ENCODE peak calls at places on chromosome X, in six cellular contexts. A is ovary, J is tibial nerve, F is SK-N-SH, U is A549, S is suprapubic skin. T is an unnamed sample.

GRCh38 chrX:97747346-97747745 is 863.6 kb downstream of the RPA4 start:
- DNase-seq in A (no peak), J (no peak), F (no peak), U (no peak), S (no peak), T (no peak)

GRCh38 chrX:150365051-150365952 is 2.2 kb downstream of the MAMLD1 start:
- DNase-seq in A (peak), J (peak), F (peak), U (peak), S (no peak), T (peak)

GRCh38 chrX:45767021-45767491 is 566.4 kb upstream of the DIPK2B start:
- DNase-seq in A (no peak), J (no peak), F (no peak), U (no peak), S (no peak), T (no peak)

GRCh38 chrX:11533211-11533651 is 132.5 kb downstream of the ARHGAP6 start:
- DNase-seq in A (no peak), J (no peak), F (peak), U (peak), S (no peak), T (no peak)

GRCh38 chrX:11269996-11270395 is 23.2 kb upstream of the AMELX start:
- DNase-seq in A (no peak), J (no peak), F (no peak), U (no peak), S (no peak), T (no peak)

GRCh38 chrX:154979671-154980070 is 42.9 kb downstream of the F8 start:
- DNase-seq in A (no peak), J (no peak), F (no peak), U (no peak), S (no peak), T (no peak)

GRCh38 chrX:133468081-133468480 is 52.8 kb upstream of the GPC4 start:
- DNase-seq in A (no peak), J (no peak), F (no peak), U (no peak), S (no peak), T (no peak)

GRCh38 chrX:65643046-65643785 is 24.2 kb upstream of the MSN start:
- DNase-seq in A (no peak), J (no peak), F (no peak), U (no peak), S (no peak), T (no peak)

GRCh38 chrX:23012162-23012561 is 12.4 kb downstream of the DDX53 start:
- DNase-seq in A (no peak), J (no peak), F (peak), U (no peak), S (no peak), T (no peak)

GRCh38 chrX:40097101-40097491 is 662 bp downstream of the BCOR start:
- DNase-seq in A (no peak), J (no peak), F (peak), U (peak), S (no peak), T (no peak)

GRCh38 chrX:11164433-11164832 is 53.3 kb downstream of the HCCS start:
- DNase-seq in A (no peak), J (no peak), F (no peak), U (no peak), S (no peak), T (no peak)

GRCh38 chrX:115642895-115643530 is 82.0 kb downstream of the PLS3 start:
- DNase-seq in A (peak), J (peak), F (peak), U (peak), S (no peak), T (peak)

GRCh38 chrX:81121513-81122363 is 80.0 kb downstream of the HMGN5 start:
- DNase-seq in A (peak), J (peak), F (peak), U (peak), S (peak), T (peak)

GRCh38 chrX:134631404-134632346 is 26.6 kb downstream of the PLAC1 start:
- DNase-seq in A (no peak), J (no peak), F (no peak), U (no peak), S (no peak), T (peak)

GRCh38 chrX:153726286-153727107 is 1.8 kb downstream of the ABCD1 start:
- DNase-seq in A (peak), J (peak), F (peak), U (no peak), S (no peak), T (peak)

GRCh38 chrX:20372533-20372932 is 105.8 kb upstream of the RPS6KA3 start:
- DNase-seq in A (no peak), J (no peak), F (no peak), U (no peak), S (no peak), T (no peak)

GRCh38 chrX:110087485-110088356 is 84.8 kb downstream of the TMEM164 start:
- DNase-seq in A (no peak), J (no peak), F (no peak), U (peak), S (no peak), T (no peak)

GRCh38 chrX:154348114-154348531 is 26.3 kb downstream of the FLNA start:
- DNase-seq in A (no peak), J (no peak), F (no peak), U (no peak), S (no peak), T (no peak)

GRCh38 chrX:12999422-12999821 is 24.5 kb downstream of the TMSB4X start:
- DNase-seq in A (no peak), J (no peak), F (no peak), U (no peak), S (no peak), T (no peak)

GRCh38 chrX:63350551-63350950 is 581 bp downstream of the SPIN4 start:
- DNase-seq in A (peak), J (no peak), F (peak), U (peak), S (no peak), T (peak)

GRCh38 chrX:39550795-39551361 is 546.9 kb downstream of the BCOR start:
- DNase-seq in A (no peak), J (no peak), F (no peak), U (no peak), S (no peak), T (no peak)

GRCh38 chrX:39144965-39145364 is 343.7 kb downstream of the MID1IP1 start:
- DNase-seq in A (no peak), J (no peak), F (no peak), U (no peak), S (no peak), T (no peak)

GRCh38 chrX:13750204-13750603 is 15.7 kb downstream of the OFD1 start:
- DNase-seq in A (no peak), J (no peak), F (peak), U (peak), S (no peak), T (no peak)

GRCh38 chrX:17692709-17693346 is 44.5 kb upstream of the SCML1 start:
- DNase-seq in A (no peak), J (no peak), F (no peak), U (no peak), S (no peak), T (no peak)

GRCh38 chrX:15515931-15516330 is 15.3 kb downstream of the BMX start:
- DNase-seq in A (no peak), J (no peak), F (no peak), U (no peak), S (no peak), T (no peak)

GRCh38 chrX:394830-395229 is 8.1 kb upstream of the PPP2R3B start:
- DNase-seq in A (no peak), J (no peak), F (no peak), U (no peak), S (no peak), T (no peak)

GRCh38 chrX:389021-389441 is 2.3 kb upstream of the PPP2R3B start:
- DNase-seq in A (no peak), J (no peak), F (no peak), U (no peak), S (no peak), T (no peak)

GRCh38 chrX:390459-390858 is 3.8 kb upstream of the PPP2R3B start:
- DNase-seq in A (no peak), J (no peak), F (no peak), U (no peak), S (no peak), T (no peak)

GRCh38 chrX:387729-388128 is 1.0 kb upstream of the PPP2R3B start:
- DNase-seq in A (no peak), J (no peak), F (no peak), U (no peak), S (no peak), T (peak)

DNA sequence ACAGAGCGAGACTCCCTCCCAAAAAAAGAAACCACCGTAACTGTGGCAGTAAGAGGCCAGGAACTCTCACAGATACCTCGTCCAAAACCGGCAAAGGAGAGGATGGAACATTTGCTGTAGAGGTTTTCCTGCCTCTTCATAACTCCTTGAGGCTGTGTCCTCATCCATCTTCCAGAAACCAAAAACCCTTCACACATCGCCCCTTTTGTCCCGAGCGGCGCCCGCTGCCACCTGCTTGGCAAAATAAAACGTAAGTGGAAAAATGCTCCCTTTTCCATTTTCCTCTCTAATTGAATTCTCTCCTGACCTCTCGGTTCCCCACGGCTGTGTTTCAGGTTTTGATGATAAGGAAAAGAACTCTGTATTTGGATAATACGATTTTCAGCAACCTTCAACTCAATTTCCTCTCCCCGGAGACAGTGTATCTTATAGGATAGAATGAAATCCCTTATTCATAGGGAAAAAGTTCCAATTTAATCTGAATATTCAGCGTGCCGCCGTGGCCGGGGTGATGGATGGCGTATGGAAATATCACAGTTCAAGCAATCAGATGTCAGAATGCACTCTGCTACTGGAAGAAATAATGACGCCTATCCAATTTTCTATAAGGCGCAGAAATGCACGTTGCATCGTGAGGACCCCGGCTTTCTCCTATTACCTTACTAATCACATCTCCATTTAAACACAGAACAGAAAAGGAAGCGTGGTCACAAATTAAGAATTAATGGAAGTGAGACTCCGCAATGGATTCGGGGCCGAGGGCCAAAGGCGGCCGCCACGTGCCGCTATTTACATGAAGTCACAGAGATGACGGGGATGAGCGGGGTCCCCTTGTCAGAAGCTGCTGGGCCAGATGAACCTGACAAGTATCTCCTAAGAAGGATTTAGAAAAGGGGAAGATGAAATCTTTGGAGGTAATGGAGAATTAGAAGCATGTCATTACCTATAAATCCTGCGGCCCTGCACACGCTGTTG is 5.3 kb upstream of the PPP2R3B start:
- DNase-seq in A (no peak), J (no peak), F (no peak), U (no peak), S (no peak), T (no peak)
- TF ChIP-seq EP300 in A (no peak), J (no peak), F (no peak), U (no peak), S (no peak), T (no peak)

GRCh38 chrX:25737540-25737939 is 400.6 kb upstream of the MAGEB18 start:
- DNase-seq in A (no peak), J (no peak), F (peak), U (no peak), S (no peak), T (no peak)
- TF ChIP-seq EP300 in A (no peak), J (no peak), F (no peak), U (no peak), S (no peak), T (no peak)

GRCh38 chrX:120603707-120604358 is at the start of gene MCTS1:
- DNase-seq in A (peak), J (peak), F (peak), U (peak), S (peak), T (peak)
- TF ChIP-seq EP300 in A (no peak), J (peak), F (no peak), U (no peak), S (no peak), T (peak)

GRCh38 chrX:2252331-2253065 is 248.3 kb downstream of the DHRSX start:
- DNase-seq in A (no peak), J (no peak), F (no peak), U (no peak), S (no peak), T (no peak)
- TF ChIP-seq EP300 in A (no peak), J (no peak), F (no peak), U (no peak), S (no peak), T (no peak)

T was measured in transverse colon.